ENCODE peak calls at places on chromosome 9, in four cellular contexts. X is left cardiac atrium; S is stimulated activated CD8-positive, alpha-beta memory T cell treated with anti-CD3 and anti-CD28 coated beads, Interleukin-4, amount 100 ng/mL, for 48 hours; U is upper lobe of right lung. N is an unnamed sample.

GRCh38 chr9:98503867-98504800 is 204.6 kb downstream of the GABBR2 start:
- DNase-seq in X (no peak), S (no peak), U (no peak), N (no peak)

GRCh38 chr9:134606951-134607733 is 34.5 kb upstream of the COL5A1 start:
- DNase-seq in X (peak; percentile 17), S (peak; percentile 28), U (no peak), N (peak; percentile 10)

GRCh38 chr9:117444466-117444865 is 29.6 kb upstream of the ASTN2 start:
- DNase-seq in X (no peak), S (no peak), U (no peak), N (no peak)

GRCh38 chr9:124873664-124874063 is 11.7 kb downstream of the ARPC5L start:
- DNase-seq in X (no peak), S (no peak), U (no peak), N (peak; percentile 56)

GRCh38 chr9:14326264-14326826 is 12.4 kb upstream of the NFIB start:
- DNase-seq in X (no peak), S (no peak), U (no peak), N (peak; percentile 39)

GRCh38 chr9:129783516-129784361 is 19.2 kb upstream of the TOR1B start:
- DNase-seq in X (peak; percentile 56), S (peak; percentile 86), U (peak; percentile 67), N (peak; percentile 80)

GRCh38 chr9:104682642-104683041 is 11.7 kb upstream of the OR13D1 start:
- DNase-seq in X (no peak), S (no peak), U (no peak), N (no peak)

GRCh38 chr9:135804588-135805421 is 102.5 kb downstream of the CAMSAP1 start:
- DNase-seq in X (no peak), S (no peak), U (no peak), N (no peak)

GRCh38 chr9:32331240-32331639 is 53.2 kb upstream of the ACO1 start:
- DNase-seq in X (no peak), S (no peak), U (no peak), N (no peak)

GRCh38 chr9:35826071-35826701 is 2.3 kb downstream of the FAM221B start:
- DNase-seq in X (peak; percentile 40), S (peak; percentile 42), U (no peak), N (peak; percentile 42)

GRCh38 chr9:110316255-110316921 is 21.3 kb downstream of the TXNDC8 start:
- DNase-seq in X (no peak), S (no peak), U (no peak), N (no peak)

GRCh38 chr9:82805027-82805426 is 257.9 kb downstream of the RASEF start:
- DNase-seq in X (no peak), S (no peak), U (no peak), N (no peak)

GRCh38 chr9:27347889-27348288 is 50.9 kb upstream of the EQTN start:
- DNase-seq in X (no peak), S (no peak), U (no peak), N (no peak)

GRCh38 chr9:113184509-113184908 is 33.7 kb downstream of the SLC31A2 start:
- DNase-seq in X (no peak), S (no peak), U (no peak), N (no peak)

GRCh38 chr9:130268521-130269131 is 3.1 kb downstream of the HMCN2 start:
- DNase-seq in X (no peak), S (no peak), U (no peak), N (no peak)

GRCh38 chr9:3477236-3477834 is 48.5 kb downstream of the RFX3 start:
- DNase-seq in X (no peak), S (no peak), U (no peak), N (no peak)

GRCh38 chr9:121577201-121577600 is 74.2 kb upstream of the DAB2IP start:
- DNase-seq in X (peak; percentile 52), S (no peak), U (no peak), N (no peak)

GRCh38 chr9:93236541-93237206 is 52.7 kb downstream of the WNK2 start:
- DNase-seq in X (no peak), S (no peak), U (no peak), N (no peak)

GRCh38 chr9:69949396-69949795 is 94.3 kb upstream of the MAMDC2 start:
- DNase-seq in X (no peak), S (no peak), U (no peak), N (no peak)

GRCh38 chr9:113581865-113582697 is 118.6 kb downstream of the RGS3 start:
- DNase-seq in X (peak; percentile 75), S (peak; percentile 84), U (peak; percentile 89), N (peak; percentile 91)

GRCh38 chr9:84570482-84571154 is 98.9 kb upstream of the NTRK2 start:
- DNase-seq in X (no peak), S (no peak), U (no peak), N (no peak)

GRCh38 chr9:124392855-124393460 is 22.3 kb downstream of the PSMB7 start:
- DNase-seq in X (no peak), S (no peak), U (no peak), N (peak; percentile 34)